ENCODE peak calls at places on chromosomes 7 and 10, in nine cellular contexts. W is Jurkat, Clone E6-1; E is GM12865; B is NCI-H1417; X is posterior cingulate gyrus; Q is left kidney; T is activated CD8-positive, alpha-beta T cell treated with anti-CD3 and anti-CD28 coated beads for 36 hours; H is left ventricle myocardium inferior; I is head of caudate nucleus. O is an unnamed sample.
A peak's percentile ranks its signal among the peaks of the same experiment; 100 is the strongest.

GRCh38 chr7:127809285-127809702 is 157.3 kb downstream of the SND1 start:
- DNase-seq in W (no peak), E (no peak), B (peak; percentile 55), X (peak; percentile 86), Q (peak; percentile 40), T (no peak), H (no peak), I (peak; percentile 79), O (peak; percentile 43)

GRCh38 chr10:4527281-4527960 is 298.6 kb upstream of the AKR1E2 start:
- DNase-seq in W (no peak), E (no peak), B (no peak), X (no peak), Q (no peak), T (no peak), H (no peak), I (no peak), O (no peak)

GRCh38 chr10:43225787-43226153 is 41.1 kb downstream of the RASGEF1A start:
- DNase-seq in W (no peak), E (no peak), B (no peak), X (peak; percentile 76), Q (no peak), T (peak; percentile 51), H (peak; percentile 6), I (peak; percentile 45), O (no peak)

GRCh38 chr7:16933296-16934248 is 51.8 kb upstream of the AGR3 start:
- DNase-seq in W (peak; percentile 77), E (peak; percentile 10), B (no peak), X (no peak), Q (no peak), T (peak; percentile 35), H (no peak), I (peak; percentile 32), O (peak; percentile 71)

GRCh38 chr10:123154943-123155505 is 822 bp downstream of the BUB3 start:
- DNase-seq in W (no peak), E (no peak), B (no peak), X (no peak), Q (no peak), T (no peak), H (no peak), I (no peak), O (no peak)

GRCh38 chr7:46633816-46634215 is 712.7 kb upstream of the IGFBP3 start:
- DNase-seq in W (no peak), E (no peak), B (no peak), X (no peak), Q (no peak), T (no peak), H (no peak), I (no peak), O (no peak)

GRCh38 chr10:131646551-131647525 is 254.0 kb upstream of the PPP2R2D start:
- DNase-seq in W (no peak), E (no peak), B (no peak), X (no peak), Q (peak; percentile 33), T (no peak), H (no peak), I (no peak), O (no peak)

GRCh38 chr7:36969376-36969775 is 245.1 kb upstream of the AOAH start:
- DNase-seq in W (no peak), E (no peak), B (no peak), X (no peak), Q (no peak), T (peak; percentile 4), H (no peak), I (no peak), O (no peak)

GRCh38 chr7:66630529-66630928 is 1.8 kb downstream of the KCTD7 start:
- DNase-seq in W (no peak), E (no peak), B (no peak), X (no peak), Q (no peak), T (no peak), H (no peak), I (no peak), O (no peak)

GRCh38 chr7:117946201-117946633 is 73.0 kb upstream of the CTTNBP2 start:
- DNase-seq in W (no peak), E (no peak), B (no peak), X (no peak), Q (peak; percentile 53), T (no peak), H (no peak), I (no peak), O (no peak)